ENCODE peak calls at places on chromosomes 11 and 22, in six cellular contexts. J is AG04450, W is foreskin fibroblast, A is GM12865, I is fibroblast of lung, L is Peyer's patch. S is an unnamed sample.

GRCh38 chr22:45919504-45920286 is 57.3 kb downstream of the WNT7B start:
- DNase-seq in J (no peak), W (no peak), A (no peak), I (no peak), L (no peak), S (no peak)

GRCh38 chr22:50536231-50536630 is 6.4 kb upstream of the TYMP start:
- DNase-seq in A (no peak), L (no peak), J (no peak), W (no peak), I (no peak), S (no peak)

GRCh38 chr22:41524809-41525449 is 19.3 kb downstream of the POLR3H start:
- DNase-seq in A (peak), J (no peak), W (no peak), L (no peak), I (no peak), S (no peak)

GRCh38 chr11:101354801-101355200 is 225.2 kb upstream of the PGR start:
- DNase-seq in I (no peak), A (no peak), J (no peak), L (no peak), W (no peak), S (no peak)

GRCh38 chr22:40533712-40534378 is 102.7 kb downstream of the MRTFA start:
- DNase-seq in A (peak), I (peak), W (peak), J (no peak), L (no peak), S (no peak)

GRCh38 chr11:56172256-56172835 is 4.1 kb upstream of the OR5J2 start:
- DNase-seq in J (no peak), A (no peak), W (no peak), I (no peak), L (no peak), S (no peak)

GRCh38 chr11:7597620-7598019 is 75.7 kb downstream of the CYB5R2 start:
- DNase-seq in A (no peak), J (no peak), L (peak), W (no peak), I (no peak), S (peak)

GRCh38 chr11:63920126-63920869 is 3.3 kb upstream of the RCOR2 start:
- DNase-seq in I (no peak), J (no peak), A (no peak), W (no peak), L (peak), S (no peak)

GRCh38 chr11:67256477-67256876 is 9.8 kb upstream of the GRK2 start:
- DNase-seq in L (no peak), W (no peak), J (no peak), A (no peak), I (no peak), S (no peak)

GRCh38 chr11:6418958-6419611 is at the start of gene APBB1:
- DNase-seq in J (no peak), I (peak), A (peak), L (peak), W (peak), S (peak)

GRCh38 chr11:132171031-132171430 is 800.6 kb downstream of the NTM start:
- DNase-seq in I (no peak), W (no peak), A (no peak), L (no peak), J (no peak), S (no peak)

GRCh38 chr11:93737904-93738612 is 3.2 kb downstream of the TAF1D start:
- DNase-seq in L (no peak), J (no peak), I (peak), A (peak), W (no peak), S (no peak)

GRCh38 chr11:117185739-117186430 is 7.3 kb downstream of the SIDT2 start:
- DNase-seq in W (no peak), J (no peak), I (no peak), A (peak), L (no peak), S (no peak)

GRCh38 chr11:61967177-61967923 is at the start of gene FTH1:
- DNase-seq in I (peak), W (peak), J (peak), A (peak), L (peak), S (peak)

GRCh38 chr11:17471501-17471900 is 5.1 kb downstream of the ABCC8 start:
- DNase-seq in J (no peak), A (peak), L (no peak), I (no peak), W (no peak), S (no peak)

GRCh38 chr11:105935791-105936190 is 86.2 kb downstream of the MSANTD4 start:
- DNase-seq in J (no peak), A (no peak), W (peak), I (peak), L (no peak), S (no peak)

GRCh38 chr11:76456571-76456970 is 11.8 kb downstream of the EMSY start:
- DNase-seq in L (no peak), W (no peak), J (no peak), A (no peak), I (peak), S (no peak)

GRCh38 chr22:38698407-38699094 is 2.2 kb downstream of the JOSD1 start:
- DNase-seq in I (no peak), L (no peak), W (no peak), J (no peak), A (no peak), S (no peak)

GRCh38 chr11:12122083-12122482 is 11.7 kb downstream of the MICAL2 start:
- DNase-seq in W (no peak), J (no peak), L (no peak), A (peak), I (no peak), S (no peak)

GRCh38 chr11:86064236-86064803 is 4.6 kb downstream of the PICALM start:
- DNase-seq in I (peak), A (no peak), L (no peak), W (peak), J (no peak), S (no peak)

GRCh38 chr11:132318421-132319157 is 948.2 kb downstream of the NTM start:
- DNase-seq in I (peak), W (peak), L (no peak), J (no peak), A (no peak), S (no peak)

GRCh38 chr22:30314918-30315317 is 11.8 kb downstream of the TBC1D10A start:
- DNase-seq in A (peak), J (no peak), L (no peak), W (no peak), I (peak), S (no peak)

GRCh38 chr22:30742291-30743256 is 47.9 kb downstream of the OSBP2 start:
- DNase-seq in L (no peak), I (peak), A (no peak), W (peak), J (no peak), S (no peak)

GRCh38 chr11:69893631-69894030 is 74.4 kb upstream of the FGF3 start:
- DNase-seq in L (peak), A (no peak), W (no peak), J (no peak), I (no peak), S (no peak)

GRCh38 chr22:22748297-22748743 is 103.9 kb downstream of the GGTLC2 start:
- DNase-seq in W (peak), L (peak), A (peak), I (peak), J (peak), S (no peak)

GRCh38 chr11:45259607-45260006 is 26.5 kb downstream of the SYT13 start:
- DNase-seq in I (peak), A (no peak), L (no peak), J (no peak), W (peak), S (no peak)

GRCh38 chr22:19824197-19825015 is 30.3 kb downstream of the GNB1L start:
- DNase-seq in W (no peak), J (no peak), L (peak), A (no peak), I (no peak), S (no peak)

GRCh38 chr22:49197500-49197899 is 630.2 kb downstream of the BRD1 start:
- DNase-seq in W (no peak), I (no peak), J (no peak), A (no peak), L (peak), S (no peak)

GRCh38 chr22:46991666-46992065 is 229.2 kb downstream of the TBC1D22A start:
- DNase-seq in I (no peak), A (no peak), L (no peak), W (no peak), J (no peak), S (no peak)

GRCh38 chr11:4607111-4607510 is 920 bp downstream of the TRIM68 start:
- DNase-seq in L (no peak), A (no peak), I (peak), W (no peak), J (no peak), S (no peak)

GRCh38 chr11:120182357-120182756 is 28.5 kb upstream of the OAF start:
- DNase-seq in J (no peak), L (no peak), W (no peak), A (no peak), I (no peak), S (peak)

GRCh38 chr11:101127699-101128570 is 1.7 kb downstream of the PGR start:
- DNase-seq in I (no peak), W (no peak), A (no peak), L (peak), J (no peak), S (peak)

GRCh38 chr11:108663154-108663877 is 1.6 kb upstream of the DDX10 start:
- DNase-seq in W (no peak), L (no peak), I (no peak), A (peak), J (no peak), S (no peak)

GRCh38 chr11:108669261-108669660 is 4.4 kb downstream of the DDX10 start:
- DNase-seq in J (no peak), I (no peak), A (no peak), W (no peak), L (no peak), S (no peak)

GRCh38 chr11:108664241-108664640 is 628 bp upstream of the DDX10 start:
- DNase-seq in A (no peak), I (no peak), L (no peak), J (no peak), W (no peak), S (no peak)

GRCh38 chr11:108664730-108665525 is at the start of gene DDX10:
- DNase-seq in J (peak), I (peak), A (peak), W (peak), L (peak), S (peak)

DNA sequence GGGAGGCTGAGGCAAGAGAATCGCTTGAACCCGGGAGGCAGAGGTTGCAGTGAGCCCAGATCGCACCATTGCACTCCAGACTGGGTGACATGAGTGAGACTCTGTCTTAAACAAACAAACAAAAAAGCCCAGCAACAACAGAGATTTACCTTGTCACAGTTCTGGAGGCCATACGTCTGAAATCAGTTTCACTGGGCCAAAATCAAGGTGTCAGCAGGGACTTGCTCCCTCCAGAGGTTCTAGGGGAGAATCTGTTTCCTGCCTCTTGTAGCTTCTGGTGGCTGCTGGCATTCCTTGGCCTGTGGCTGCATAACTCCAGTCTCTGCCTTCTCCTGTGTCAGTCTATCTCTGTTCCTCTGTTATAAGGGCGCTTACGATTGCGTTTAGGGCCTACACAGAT is 1.5 kb downstream of the DDX10 start:
- DNase-seq in A (peak), L (no peak), J (no peak), I (peak), W (no peak), S (no peak)
- TF ChIP-seq CTCF in A (no peak), L (no peak), J (no peak), I (no peak), W (no peak), S (no peak)

GRCh38 chr11:88414385-88414861 is 76.9 kb upstream of the CTSC start:
- DNase-seq in A (no peak), W (peak), J (no peak), I (peak), L (no peak), S (no peak)
- TF ChIP-seq CTCF in A (no peak), W (no peak), J (no peak), I (no peak), L (no peak), S (no peak)

GRCh38 chr11:28529046-28529445 is 420.9 kb downstream of the METTL15 start:
- DNase-seq in J (peak), W (peak), L (no peak), A (no peak), I (peak), S (no peak)
- TF ChIP-seq CTCF in J (no peak), W (no peak), L (no peak), A (no peak), I (no peak), S (no peak)

DNA sequence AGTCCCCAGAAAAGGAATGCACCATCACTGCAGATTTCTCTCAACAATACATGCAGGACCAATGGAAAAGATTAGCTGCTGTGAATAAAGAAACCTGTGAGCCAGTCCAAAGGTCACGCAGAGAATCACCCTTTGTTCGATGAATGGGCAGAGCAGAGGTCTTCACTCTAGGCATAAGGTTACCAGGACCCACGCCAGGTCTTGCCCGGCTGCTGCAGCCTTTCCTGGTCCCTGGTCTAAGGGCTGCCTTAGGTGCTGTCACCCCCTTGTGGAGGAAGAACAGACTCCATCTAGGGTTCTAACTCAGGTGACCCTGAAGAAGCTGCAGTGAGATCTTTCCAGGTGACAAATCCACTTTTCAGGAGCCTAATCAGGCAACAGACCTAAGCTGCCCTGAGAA is 29.0 kb upstream of the NAP1L4 start:
- DNase-seq in I (peak), A (peak), W (no peak), L (peak), J (no peak), S (peak)
- TF ChIP-seq CTCF in I (peak), A (peak), W (peak), L (peak), J (peak), S (peak)

GRCh38 chr11:124784051-124784450 is 16.2 kb downstream of the MSANTD2 start:
- DNase-seq in J (no peak), W (no peak), L (no peak), I (no peak), A (no peak), S (no peak)

GRCh38 chr11:124783002-124783401 is 17.2 kb downstream of the MSANTD2 start:
- DNase-seq in W (no peak), L (no peak), I (no peak), J (no peak), A (no peak), S (no peak)

GRCh38 chr11:124776865-124777645 is 15.0 kb upstream of the ESAM start:
- DNase-seq in W (no peak), L (no peak), A (no peak), J (no peak), I (no peak), S (no peak)

GRCh38 chr11:124779568-124779967 is 17.5 kb upstream of the ESAM start:
- DNase-seq in J (no peak), A (no peak), I (peak), L (no peak), W (no peak), S (no peak)

GRCh38 chr11:124778281-124778680 is 16.2 kb upstream of the ESAM start:
- DNase-seq in J (no peak), W (no peak), I (no peak), A (no peak), L (no peak), S (no peak)
- TF ChIP-seq CTCF in J (peak), W (peak), I (peak), A (no peak), L (peak), S (peak)

GRCh38 chr22:17931400-17931825 is 92.9 kb downstream of the MICAL3 start:
- DNase-seq in A (no peak), L (peak), I (no peak), W (no peak), J (no peak), S (no peak)
- TF ChIP-seq CTCF in A (no peak), L (no peak), I (no peak), W (no peak), J (no peak), S (no peak)

DNA sequence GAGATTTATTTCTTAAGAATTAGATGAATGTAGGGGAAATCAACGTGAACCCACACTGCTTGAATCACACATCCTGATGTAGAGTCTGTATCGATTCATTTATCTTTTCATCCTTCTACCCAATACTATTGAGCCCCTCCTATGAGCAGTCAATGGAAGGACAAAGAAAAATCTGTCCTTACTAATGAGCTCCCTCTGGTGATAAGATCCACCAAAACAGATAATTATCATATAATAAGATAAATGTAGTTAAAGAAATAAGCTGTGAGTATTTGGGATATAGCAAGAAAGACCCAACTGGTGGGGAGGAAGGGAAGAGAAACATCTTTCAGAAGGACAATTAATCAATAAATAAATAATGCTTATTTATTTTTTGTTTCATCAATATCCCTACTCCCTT is 385.1 kb upstream of the CCDC90B start:
- DNase-seq in W (no peak), A (no peak), J (no peak), L (no peak), I (no peak), S (no peak)
- TF ChIP-seq CTCF in W (peak), A (peak), J (no peak), L (peak), I (peak), S (no peak)

DNA sequence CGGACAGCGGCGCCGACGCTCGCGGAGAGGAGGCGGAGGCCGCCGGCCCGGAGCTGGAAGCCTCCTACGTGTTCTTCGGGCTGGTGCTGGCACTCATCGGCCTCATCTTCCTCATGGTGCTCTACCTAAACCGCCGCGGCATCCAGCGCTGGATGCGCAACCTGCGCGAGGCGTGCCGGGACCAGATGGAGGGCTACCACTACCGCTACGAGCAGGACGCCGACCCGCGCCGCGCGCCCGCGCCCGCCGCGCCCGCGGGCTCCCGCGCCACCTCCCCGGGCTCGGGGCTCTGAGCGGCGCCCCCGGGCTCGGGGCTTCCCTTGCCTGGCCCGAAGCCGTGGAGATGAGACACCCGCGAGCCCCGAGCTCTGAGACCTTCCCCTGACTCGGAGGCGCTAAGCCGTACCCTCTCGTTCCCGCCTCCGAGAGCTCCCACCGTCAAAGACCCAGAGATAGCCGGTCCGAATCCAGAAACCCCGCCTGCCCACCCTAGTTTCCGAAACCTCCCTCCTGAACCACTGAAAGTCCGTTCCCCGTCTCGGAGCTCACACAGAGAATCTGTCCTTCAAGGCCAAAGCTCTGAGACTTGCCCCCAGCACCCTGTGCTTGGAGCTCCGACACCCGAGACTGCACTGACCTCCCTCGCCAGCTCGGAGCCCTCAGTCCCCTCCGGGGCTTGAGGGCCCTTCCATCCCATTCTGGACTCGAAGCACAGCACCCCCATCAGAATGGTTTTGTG is 1.5 kb downstream of the TPBGL start:
- DNase-seq in L (no peak), J (no peak), A (no peak), I (no peak), W (no peak), S (no peak)
- TF ChIP-seq CTCF in L (no peak), J (no peak), A (no peak), I (no peak), W (no peak), S (no peak)

GRCh38 chr11:122023614-122024250 is 92.3 kb downstream of the BLID start:
- DNase-seq in J (no peak), I (no peak), L (no peak), W (no peak), A (no peak), S (no peak)
- TF ChIP-seq CTCF in J (no peak), I (no peak), L (no peak), W (peak), A (no peak), S (no peak)

GRCh38 chr22:27635435-27635834 is 166.1 kb downstream of the MN1 start:
- DNase-seq in J (no peak), I (no peak), W (no peak), L (no peak), A (no peak), S (no peak)
- TF ChIP-seq CTCF in J (no peak), I (no peak), W (no peak), L (no peak), A (no peak), S (no peak)